ENCODE peak calls at places on chromosomes 13 and 19, in nine cellular contexts. U is fibroblast of mammary gland, Y is uterus, E is cardiac muscle cell, T is BJ, J is fibroblast of the aortic adventitia, K is A549, A is breast epithelium, B is fibroblast of lung. D is an unnamed sample.

GRCh38 chr19:1591421-1592022 is 1.1 kb downstream of the MBD3 start:
- DNase-seq in B (no peak), J (no peak), E (peak), A (no peak), K (no peak), T (no peak), U (no peak), Y (no peak), D (no peak)

GRCh38 chr13:59458908-59459579 is 704.7 kb downstream of the DIAPH3 start:
- DNase-seq in A (no peak), Y (no peak), B (peak), J (peak), E (no peak), K (no peak), U (peak), T (peak), D (no peak)

GRCh38 chr13:75226755-75227435 is 255.1 kb downstream of the TBC1D4 start:
- DNase-seq in T (peak), U (peak), E (no peak), A (no peak), B (peak), K (no peak), Y (no peak), J (peak), D (peak)

GRCh38 chr13:111204438-111205177 is 89.5 kb downstream of the ARHGEF7 start:
- DNase-seq in E (no peak), K (no peak), J (peak), T (no peak), A (no peak), U (peak), B (peak), Y (peak), D (no peak)

GRCh38 chr19:27719034-27719433 is 1493.9 kb downstream of the UQCRFS1 start:
- DNase-seq in A (no peak), J (no peak), Y (no peak), E (no peak), K (no peak), U (no peak), B (no peak), T (no peak), D (no peak)

GRCh38 chr13:19266979-19267378 is 85.4 kb upstream of the TUBA3C start:
- DNase-seq in J (no peak), A (no peak), E (no peak), Y (no peak), B (no peak), U (no peak), K (no peak), T (no peak), D (no peak)

GRCh38 chr19:18278521-18279265 is 2.7 kb downstream of the JUND start:
- DNase-seq in K (no peak), B (no peak), Y (no peak), E (no peak), J (peak), U (no peak), A (peak), T (no peak), D (no peak)

GRCh38 chr13:49625392-49626137 is 2.7 kb upstream of the ARL11 start:
- DNase-seq in T (no peak), J (no peak), U (peak), K (no peak), E (no peak), A (no peak), B (peak), Y (no peak), D (no peak)

GRCh38 chr13:66492479-66492878 is 737.7 kb downstream of the PCDH9 start:
- DNase-seq in E (peak), K (no peak), Y (no peak), B (no peak), A (no peak), T (no peak), J (no peak), U (no peak), D (no peak)

GRCh38 chr19:34555447-34555846 is 73.9 kb downstream of the WTIP start:
- DNase-seq in J (peak), K (peak), B (peak), Y (no peak), E (no peak), T (no peak), U (peak), A (no peak), D (no peak)

GRCh38 chr13:37132211-37132610 is 26.7 kb upstream of the CSNK1A1L start:
- DNase-seq in B (no peak), Y (no peak), J (no peak), U (no peak), T (no peak), A (no peak), K (no peak), E (no peak), D (no peak)

GRCh38 chr13:40784540-40784939 is 4.9 kb upstream of the SLC25A15 start:
- DNase-seq in U (no peak), T (no peak), Y (no peak), A (no peak), B (no peak), J (no peak), E (no peak), K (no peak), D (no peak)

GRCh38 chr19:15475611-15476010 is 3.7 kb downstream of the PGLYRP2 start:
- DNase-seq in B (no peak), E (no peak), K (no peak), A (no peak), T (no peak), U (no peak), J (no peak), Y (no peak), D (no peak)

GRCh38 chr13:94706854-94707399 is 5.4 kb downstream of the SOX21 start:
- DNase-seq in B (no peak), A (no peak), U (no peak), E (no peak), J (no peak), T (no peak), Y (no peak), K (no peak), D (no peak)

GRCh38 chr19:54160948-54161347 is 1.4 kb upstream of the LENG1 start:
- DNase-seq in U (no peak), A (no peak), Y (no peak), B (no peak), E (no peak), K (no peak), J (no peak), T (no peak), D (no peak)

GRCh38 chr19:46453661-46454060 is 17.7 kb downstream of the PNMA8A start:
- DNase-seq in U (no peak), T (no peak), B (no peak), E (no peak), J (no peak), Y (no peak), K (no peak), A (peak), D (no peak)

GRCh38 chr13:36211567-36211966 is 2.8 kb downstream of the SOHLH2 start:
- DNase-seq in T (no peak), K (no peak), J (no peak), U (no peak), Y (no peak), A (no peak), B (no peak), E (no peak), D (no peak)

GRCh38 chr19:8593931-8594330 is 16.6 kb downstream of the ADAMTS10 start:
- DNase-seq in E (no peak), A (no peak), B (no peak), Y (no peak), U (no peak), J (peak), K (no peak), T (no peak), D (no peak)

GRCh38 chr13:99941086-99941485 is 30.5 kb downstream of the ZIC5 start:
- DNase-seq in J (no peak), E (no peak), Y (no peak), A (no peak), T (no peak), B (no peak), K (no peak), U (no peak), D (no peak)

GRCh38 chr13:111519490-111520170 is 199.2 kb downstream of the TEX29 start:
- DNase-seq in E (no peak), U (no peak), T (no peak), A (no peak), J (no peak), B (no peak), K (no peak), Y (no peak), D (no peak)

GRCh38 chr13:109715902-109716301 is 70.5 kb downstream of the IRS2 start:
- DNase-seq in A (no peak), U (peak), Y (no peak), K (no peak), T (no peak), E (peak), J (no peak), B (peak), D (peak)

GRCh38 chr13:49584771-49585182 is 581 bp downstream of the RCBTB1 start:
- DNase-seq in J (peak), U (peak), K (no peak), Y (no peak), E (no peak), A (no peak), T (no peak), B (no peak), D (no peak)

GRCh38 chr19:9645466-9645865 is 24.4 kb upstream of the ZNF561 start:
- DNase-seq in K (no peak), E (no peak), T (no peak), J (no peak), U (no peak), B (no peak), Y (no peak), A (no peak), D (no peak)
- TF ChIP-seq CTCF in K (no peak), E (no peak), T (no peak), J (no peak), U (no peak), B (no peak), Y (no peak), A (no peak), D (no peak)

GRCh38 chr19:4173479-4174211 is 8.7 kb downstream of the SIRT6 start:
- DNase-seq in B (no peak), A (no peak), U (no peak), J (no peak), E (no peak), Y (no peak), T (no peak), K (no peak), D (no peak)
- H3K4me3 ChIP-seq in B (no peak), A (no peak), U (no peak), J (no peak), E (no peak), Y (no peak), T (no peak), K (no peak), D (no peak)

GRCh38 chr19:52532480-52532879 is 5.0 kb downstream of the ZNF808 start:
- DNase-seq in T (no peak), Y (no peak), K (no peak), A (no peak), B (no peak), J (no peak), E (no peak), U (no peak), D (no peak)

GRCh38 chr19:52541608-52542007 is 14.1 kb downstream of the ZNF808 start:
- DNase-seq in A (no peak), U (no peak), J (no peak), T (no peak), Y (no peak), B (no peak), K (no peak), E (no peak), D (no peak)

GRCh38 chr19:52533901-52534300 is 6.4 kb downstream of the ZNF808 start:
- DNase-seq in A (peak), U (no peak), T (no peak), B (no peak), Y (no peak), J (no peak), E (peak), K (no peak), D (no peak)

DNA sequence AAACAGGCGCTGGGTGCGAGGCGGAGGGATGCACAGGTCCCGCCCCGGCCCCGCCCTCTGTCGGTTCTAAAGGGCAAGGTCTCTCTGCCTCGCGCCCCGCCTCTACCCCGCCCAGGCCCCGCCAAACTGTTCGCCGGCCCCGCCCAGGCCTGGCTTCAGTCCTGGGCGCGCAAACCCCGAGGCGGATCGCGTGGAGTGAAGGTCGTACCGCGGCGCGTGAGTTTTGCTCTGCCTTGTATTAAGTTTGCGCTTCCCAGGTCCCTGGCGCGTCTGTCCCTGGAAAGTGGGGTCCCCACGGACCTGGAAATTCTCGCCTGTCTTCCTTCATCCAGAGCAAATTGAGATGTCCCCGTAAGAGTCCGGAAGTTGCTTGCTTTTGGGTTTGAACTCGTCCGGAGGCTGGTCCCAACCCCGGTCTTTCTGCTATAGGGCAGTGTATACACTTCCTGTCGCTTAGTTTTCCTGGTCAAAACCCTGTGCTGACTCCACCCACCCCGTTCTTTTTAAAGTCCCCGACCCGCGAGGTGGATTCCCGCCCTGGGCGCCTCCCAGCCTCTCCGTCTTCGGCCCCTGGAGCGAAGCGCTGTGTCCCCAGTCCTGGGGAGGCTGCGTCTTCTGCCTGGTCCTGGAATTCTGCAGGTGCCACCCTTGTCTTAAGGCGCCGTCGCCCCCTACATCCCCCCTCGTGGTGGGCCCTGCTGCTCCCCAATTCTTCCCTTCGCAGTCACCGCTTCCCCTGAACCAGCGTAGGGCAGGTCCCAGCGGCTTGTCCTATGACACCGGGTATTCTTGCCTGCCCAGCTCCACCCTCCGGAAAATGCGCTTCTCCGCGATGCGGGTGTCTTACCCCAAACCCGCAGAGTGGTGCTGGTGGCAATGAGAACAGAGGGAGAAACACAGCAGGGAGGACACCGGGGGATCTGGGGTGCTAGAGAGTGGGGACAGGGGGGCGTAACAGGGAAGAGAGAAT is 8.6 kb downstream of the ZNF808 start:
- DNase-seq in K (no peak), E (peak), U (peak), T (peak), B (peak), A (peak), Y (peak), J (peak), D (peak)
- TF ChIP-seq CTCF in K (no peak), E (no peak), U (no peak), T (peak), B (peak), A (no peak), Y (no peak), J (peak), D (peak)

DNA sequence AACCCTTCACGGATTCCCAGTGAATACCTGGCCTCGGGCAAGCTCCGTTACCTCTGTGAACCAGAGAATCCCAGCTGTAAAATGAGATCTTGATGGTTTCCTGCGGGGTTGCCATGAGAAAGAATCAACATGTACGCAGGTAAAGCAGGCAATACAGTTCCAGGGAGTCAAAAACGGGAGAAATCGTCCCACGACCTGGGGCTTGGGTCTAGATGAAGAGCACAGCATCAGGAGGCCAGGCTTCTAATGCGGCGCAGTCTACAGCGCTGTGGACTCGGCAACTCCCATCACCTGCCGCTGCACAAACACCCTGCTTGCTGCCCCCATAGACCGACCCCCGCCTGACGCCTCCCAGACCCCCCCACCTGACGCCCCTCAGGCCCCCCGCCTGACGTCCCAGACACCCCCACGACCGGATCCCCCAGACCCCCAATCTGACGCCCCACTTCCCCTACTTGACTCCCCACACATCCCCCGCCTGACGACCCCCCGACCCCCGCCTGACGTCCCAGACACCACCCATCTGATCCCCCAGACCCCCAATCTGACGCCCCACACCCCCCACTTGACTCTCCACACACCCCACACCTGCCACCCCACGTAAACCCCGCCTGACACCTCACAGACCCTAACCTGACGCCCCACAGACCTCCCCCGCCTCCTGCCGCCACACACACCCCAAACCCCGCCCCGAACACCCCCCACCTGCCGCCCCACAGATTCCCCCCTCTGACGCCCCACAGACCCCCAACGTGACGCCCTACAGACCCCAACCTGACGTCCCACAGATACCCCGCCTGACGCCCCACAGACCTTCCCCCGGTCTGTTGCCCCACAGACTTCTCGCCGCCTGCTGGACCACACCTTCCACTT is 589 bp downstream of the LIG4 start:
- DNase-seq in E (peak), B (no peak), Y (peak), U (no peak), K (no peak), T (no peak), A (no peak), J (no peak), D (no peak)
- H3K4me3 ChIP-seq in E (peak), B (peak), Y (peak), U (peak), K (peak), T (peak), A (peak), J (peak), D (peak)

DNA sequence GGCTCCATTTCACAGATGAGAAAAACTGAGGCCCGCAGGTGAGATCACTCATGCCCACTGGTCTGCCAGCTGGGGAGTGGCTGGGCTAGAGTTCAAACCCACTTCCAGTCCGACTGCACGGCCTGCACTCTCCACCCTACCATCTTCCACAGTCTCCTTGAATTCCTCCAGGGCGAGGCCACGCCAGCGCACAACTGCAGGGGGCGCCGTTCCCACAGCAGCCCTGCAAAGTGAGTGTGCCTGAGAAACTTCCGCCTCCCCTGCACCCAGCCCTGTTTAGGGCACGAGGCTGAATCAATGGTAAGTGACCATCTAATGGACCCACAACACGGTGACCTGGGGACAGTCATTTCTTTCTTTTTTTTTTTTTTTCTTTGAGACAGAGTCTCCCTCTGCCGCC is 829 bp upstream of the ATCAY start:
- DNase-seq in A (no peak), U (no peak), Y (no peak), B (no peak), E (no peak), K (no peak), J (no peak), T (no peak), D (no peak)
- TF ChIP-seq CTCF in A (no peak), U (no peak), Y (no peak), B (no peak), E (no peak), K (peak), J (no peak), T (no peak), D (peak)

GRCh38 chr13:22041741-22042140 is 370.9 kb downstream of the FGF9 start:
- DNase-seq in K (no peak), J (no peak), Y (no peak), T (no peak), B (no peak), A (no peak), U (no peak), E (no peak), D (no peak)
- H3K4me3 ChIP-seq in K (peak), J (no peak), Y (no peak), T (no peak), B (no peak), A (no peak), U (no peak), E (peak), D (no peak)

DNA sequence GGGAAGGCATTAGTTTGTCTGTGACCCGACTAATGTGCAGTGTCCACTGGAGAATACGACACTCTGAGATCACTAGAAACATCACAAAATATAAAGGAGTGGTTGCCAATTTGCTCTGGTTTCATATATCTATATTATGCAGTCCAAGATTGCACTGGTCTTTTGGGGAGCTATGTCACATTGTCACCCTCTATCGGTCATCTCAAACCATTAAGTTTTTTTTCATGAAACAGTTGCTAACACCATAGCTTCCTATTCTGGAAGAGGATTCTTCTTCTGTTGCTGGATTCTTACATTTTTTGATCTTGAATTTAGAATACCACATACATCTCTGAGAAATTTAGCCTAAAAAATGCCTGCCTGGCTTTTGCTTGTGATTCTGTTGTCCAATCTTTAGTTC is 168.6 kb downstream of the LACC1 start:
- DNase-seq in J (peak), T (no peak), Y (no peak), K (no peak), U (no peak), E (no peak), A (no peak), B (peak), D (no peak)
- TF ChIP-seq CTCF in J (peak), T (no peak), Y (no peak), K (peak), U (peak), E (peak), A (no peak), B (no peak), D (peak)

GRCh38 chr13:27953671-27954405 is 15.3 kb downstream of the CDX2 start:
- DNase-seq in K (peak), Y (peak), B (peak), A (peak), T (no peak), U (peak), J (peak), E (peak), D (peak)

GRCh38 chr13:27955192-27955591 is 13.9 kb downstream of the CDX2 start:
- DNase-seq in J (no peak), T (no peak), K (no peak), U (no peak), Y (no peak), A (no peak), E (no peak), B (no peak), D (no peak)

GRCh38 chr13:27956576-27957300 is 12.4 kb downstream of the CDX2 start:
- DNase-seq in Y (no peak), A (no peak), K (no peak), U (no peak), T (no peak), E (no peak), B (no peak), J (no peak), D (no peak)

GRCh38 chr13:27952931-27953670 is 16.0 kb downstream of the CDX2 start:
- DNase-seq in B (no peak), J (no peak), A (no peak), T (no peak), K (no peak), E (no peak), U (no peak), Y (no peak), D (no peak)

DNA sequence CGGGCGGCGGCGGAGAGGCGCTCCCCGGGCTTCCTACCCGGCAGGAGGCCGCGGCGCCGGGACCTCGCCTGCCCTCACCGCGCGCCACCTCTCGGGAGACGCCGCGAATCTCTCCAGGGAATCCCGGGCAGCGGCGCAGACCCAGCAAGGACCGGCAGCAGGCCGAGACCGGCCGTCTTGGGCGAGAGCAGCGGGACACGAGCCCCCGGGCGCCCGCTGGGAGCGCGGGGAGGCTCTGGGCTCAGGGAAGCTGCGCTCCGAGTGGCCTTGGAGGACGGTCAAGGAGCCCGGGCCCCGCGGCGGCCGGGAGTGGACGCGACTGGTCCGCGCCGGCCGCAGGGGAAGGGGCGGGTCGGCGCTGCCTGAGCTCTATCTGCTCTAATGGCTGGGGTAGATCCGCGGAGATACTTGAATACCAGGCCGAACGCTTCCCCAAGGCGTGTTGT is 14.7 kb downstream of the CDX2 start:
- DNase-seq in K (peak), J (no peak), B (no peak), E (no peak), T (no peak), U (no peak), Y (no peak), A (no peak), D (no peak)
- H3K4me3 ChIP-seq in K (peak), J (peak), B (no peak), E (peak), T (peak), U (peak), Y (peak), A (peak), D (no peak)